ENCODE peak calls at places on chromosomes 1 and 21, in nine cellular contexts. One of them, this sample, is unnamed.

GRCh38 chr1:31335007-31335406 is 37.9 kb downstream of the FABP3 start:
- DNase-seq in caudate nucleus: no peak
- DNase-seq in psoas muscle: no peak
- DNase-seq in activated CD4-positive, alpha-beta T cell treated with anti-CD3 and anti-CD28 coated beads, Interleukin-2, amount 10 ng/mL, durations not matched to agents 7 days and 5 days: peak; percentile 26
- DNase-seq in activated CD8-positive, alpha-beta memory T cell treated with anti-CD3 and anti-CD28 coated beads for 4 hours: no peak
- DNase-seq in ELF-1: peak; percentile 38
- DNase-seq in left ventricle myocardium superior: no peak
- DNase-seq in HT1080: peak; percentile 58
- DNase-seq in retinal pigment epithelial cell: peak; percentile 2
- DNase-seq in this sample: peak; percentile 33

GRCh38 chr1:18322353-18323032 is 158.2 kb upstream of the KLHDC7A start:
- DNase-seq in ELF-1: peak; percentile 68
- DNase-seq in psoas muscle: no peak
- DNase-seq in left ventricle myocardium superior: no peak
- DNase-seq in activated CD4-positive, alpha-beta T cell treated with anti-CD3 and anti-CD28 coated beads, Interleukin-2, amount 10 ng/mL, durations not matched to agents 7 days and 5 days: no peak
- DNase-seq in HT1080: no peak
- DNase-seq in caudate nucleus: no peak
- DNase-seq in activated CD8-positive, alpha-beta memory T cell treated with anti-CD3 and anti-CD28 coated beads for 4 hours: no peak
- DNase-seq in retinal pigment epithelial cell: no peak
- DNase-seq in this sample: no peak

GRCh38 chr1:101302831-101303511 is 66.2 kb downstream of the S1PR1 start:
- DNase-seq in HT1080: peak; percentile 62
- DNase-seq in retinal pigment epithelial cell: no peak
- DNase-seq in caudate nucleus: no peak
- DNase-seq in ELF-1: no peak
- DNase-seq in activated CD8-positive, alpha-beta memory T cell treated with anti-CD3 and anti-CD28 coated beads for 4 hours: no peak
- DNase-seq in activated CD4-positive, alpha-beta T cell treated with anti-CD3 and anti-CD28 coated beads, Interleukin-2, amount 10 ng/mL, durations not matched to agents 7 days and 5 days: no peak
- DNase-seq in psoas muscle: no peak
- DNase-seq in left ventricle myocardium superior: no peak
- DNase-seq in this sample: no peak

GRCh38 chr1:91731815-91732214 is 154.1 kb downstream of the TGFBR3 start:
- DNase-seq in ELF-1: no peak
- DNase-seq in retinal pigment epithelial cell: peak; percentile 52
- DNase-seq in caudate nucleus: no peak
- DNase-seq in activated CD4-positive, alpha-beta T cell treated with anti-CD3 and anti-CD28 coated beads, Interleukin-2, amount 10 ng/mL, durations not matched to agents 7 days and 5 days: peak; percentile 19
- DNase-seq in psoas muscle: no peak
- DNase-seq in HT1080: peak; percentile 71
- DNase-seq in left ventricle myocardium superior: no peak
- DNase-seq in activated CD8-positive, alpha-beta memory T cell treated with anti-CD3 and anti-CD28 coated beads for 4 hours: peak; percentile 43
- DNase-seq in this sample: no peak

GRCh38 chr1:222824641-222825040 is 9.8 kb downstream of the DISP1 start:
- DNase-seq in caudate nucleus: no peak
- DNase-seq in psoas muscle: no peak
- DNase-seq in ELF-1: no peak
- DNase-seq in left ventricle myocardium superior: no peak
- DNase-seq in HT1080: no peak
- DNase-seq in retinal pigment epithelial cell: no peak
- DNase-seq in activated CD4-positive, alpha-beta T cell treated with anti-CD3 and anti-CD28 coated beads, Interleukin-2, amount 10 ng/mL, durations not matched to agents 7 days and 5 days: no peak
- DNase-seq in activated CD8-positive, alpha-beta memory T cell treated with anti-CD3 and anti-CD28 coated beads for 4 hours: no peak
- DNase-seq in this sample: no peak

GRCh38 chr1:117599822-117600221 is 6.0 kb upstream of the TENT5C start:
- DNase-seq in left ventricle myocardium superior: peak; percentile 48
- DNase-seq in ELF-1: no peak
- DNase-seq in HT1080: no peak
- DNase-seq in retinal pigment epithelial cell: no peak
- DNase-seq in caudate nucleus: no peak
- DNase-seq in activated CD8-positive, alpha-beta memory T cell treated with anti-CD3 and anti-CD28 coated beads for 4 hours: no peak
- DNase-seq in psoas muscle: peak; percentile 91
- DNase-seq in activated CD4-positive, alpha-beta T cell treated with anti-CD3 and anti-CD28 coated beads, Interleukin-2, amount 10 ng/mL, durations not matched to agents 7 days and 5 days: no peak
- DNase-seq in this sample: no peak

GRCh38 chr1:87156124-87156523 is 172.6 kb upstream of the LMO4 start:
- DNase-seq in left ventricle myocardium superior: no peak
- DNase-seq in HT1080: no peak
- DNase-seq in caudate nucleus: no peak
- DNase-seq in retinal pigment epithelial cell: no peak
- DNase-seq in activated CD8-positive, alpha-beta memory T cell treated with anti-CD3 and anti-CD28 coated beads for 4 hours: no peak
- DNase-seq in activated CD4-positive, alpha-beta T cell treated with anti-CD3 and anti-CD28 coated beads, Interleukin-2, amount 10 ng/mL, durations not matched to agents 7 days and 5 days: no peak
- DNase-seq in ELF-1: no peak
- DNase-seq in psoas muscle: no peak
- DNase-seq in this sample: no peak

GRCh38 chr21:27476696-27477095 is 509.8 kb upstream of the ADAMTS5 start:
- DNase-seq in retinal pigment epithelial cell: peak; percentile 19
- DNase-seq in HT1080: no peak
- DNase-seq in psoas muscle: no peak
- DNase-seq in caudate nucleus: no peak
- DNase-seq in ELF-1: no peak
- DNase-seq in left ventricle myocardium superior: no peak
- DNase-seq in activated CD8-positive, alpha-beta memory T cell treated with anti-CD3 and anti-CD28 coated beads for 4 hours: no peak
- DNase-seq in activated CD4-positive, alpha-beta T cell treated with anti-CD3 and anti-CD28 coated beads, Interleukin-2, amount 10 ng/mL, durations not matched to agents 7 days and 5 days: no peak
- DNase-seq in this sample: no peak

GRCh38 chr1:91584866-91585265 is 84.2 kb downstream of the CDC7 start:
- DNase-seq in activated CD4-positive, alpha-beta T cell treated with anti-CD3 and anti-CD28 coated beads, Interleukin-2, amount 10 ng/mL, durations not matched to agents 7 days and 5 days: no peak
- DNase-seq in ELF-1: no peak
- DNase-seq in psoas muscle: no peak
- DNase-seq in retinal pigment epithelial cell: no peak
- DNase-seq in caudate nucleus: no peak
- DNase-seq in activated CD8-positive, alpha-beta memory T cell treated with anti-CD3 and anti-CD28 coated beads for 4 hours: no peak
- DNase-seq in left ventricle myocardium superior: peak; percentile 35
- DNase-seq in HT1080: no peak
- DNase-seq in this sample: no peak

GRCh38 chr1:152227310-152227928 is 3.4 kb upstream of the HRNR start:
- DNase-seq in activated CD8-positive, alpha-beta memory T cell treated with anti-CD3 and anti-CD28 coated beads for 4 hours: no peak
- DNase-seq in left ventricle myocardium superior: no peak
- DNase-seq in caudate nucleus: no peak
- DNase-seq in retinal pigment epithelial cell: no peak
- DNase-seq in psoas muscle: no peak
- DNase-seq in HT1080: no peak
- DNase-seq in ELF-1: no peak
- DNase-seq in activated CD4-positive, alpha-beta T cell treated with anti-CD3 and anti-CD28 coated beads, Interleukin-2, amount 10 ng/mL, durations not matched to agents 7 days and 5 days: no peak
- DNase-seq in this sample: no peak

GRCh38 chr1:201759194-201759814 is 69.7 kb upstream of the IPO9 start:
- DNase-seq in activated CD4-positive, alpha-beta T cell treated with anti-CD3 and anti-CD28 coated beads, Interleukin-2, amount 10 ng/mL, durations not matched to agents 7 days and 5 days: no peak
- DNase-seq in psoas muscle: no peak
- DNase-seq in retinal pigment epithelial cell: no peak
- DNase-seq in HT1080: no peak
- DNase-seq in ELF-1: no peak
- DNase-seq in activated CD8-positive, alpha-beta memory T cell treated with anti-CD3 and anti-CD28 coated beads for 4 hours: no peak
- DNase-seq in left ventricle myocardium superior: no peak
- DNase-seq in caudate nucleus: no peak
- DNase-seq in this sample: no peak

GRCh38 chr1:53121319-53122172 is 20.9 kb downstream of the SLC1A7 start:
- DNase-seq in ELF-1: peak; percentile 49
- DNase-seq in activated CD4-positive, alpha-beta T cell treated with anti-CD3 and anti-CD28 coated beads, Interleukin-2, amount 10 ng/mL, durations not matched to agents 7 days and 5 days: no peak
- DNase-seq in psoas muscle: peak; percentile 83
- DNase-seq in retinal pigment epithelial cell: peak; percentile 79
- DNase-seq in HT1080: peak; percentile 29
- DNase-seq in left ventricle myocardium superior: peak; percentile 78
- DNase-seq in caudate nucleus: no peak
- DNase-seq in activated CD8-positive, alpha-beta memory T cell treated with anti-CD3 and anti-CD28 coated beads for 4 hours: no peak
- DNase-seq in this sample: peak; percentile 86

GRCh38 chr1:16614361-16615252 is 1.2 kb upstream of the NBPF1 start:
- DNase-seq in left ventricle myocardium superior: no peak
- DNase-seq in activated CD4-positive, alpha-beta T cell treated with anti-CD3 and anti-CD28 coated beads, Interleukin-2, amount 10 ng/mL, durations not matched to agents 7 days and 5 days: peak; percentile 19
- DNase-seq in retinal pigment epithelial cell: no peak
- DNase-seq in activated CD8-positive, alpha-beta memory T cell treated with anti-CD3 and anti-CD28 coated beads for 4 hours: no peak
- DNase-seq in ELF-1: no peak
- DNase-seq in caudate nucleus: no peak
- DNase-seq in psoas muscle: peak; percentile 54
- DNase-seq in HT1080: no peak
- DNase-seq in this sample: no peak

GRCh38 chr1:160061376-160062100 is 8.4 kb downstream of the KCNJ10 start:
- DNase-seq in psoas muscle: no peak
- DNase-seq in ELF-1: peak; percentile 70
- DNase-seq in retinal pigment epithelial cell: no peak
- DNase-seq in activated CD8-positive, alpha-beta memory T cell treated with anti-CD3 and anti-CD28 coated beads for 4 hours: no peak
- DNase-seq in HT1080: no peak
- DNase-seq in activated CD4-positive, alpha-beta T cell treated with anti-CD3 and anti-CD28 coated beads, Interleukin-2, amount 10 ng/mL, durations not matched to agents 7 days and 5 days: no peak
- DNase-seq in caudate nucleus: peak; percentile 51
- DNase-seq in left ventricle myocardium superior: no peak
- DNase-seq in this sample: no peak

GRCh38 chr1:241253491-241253890 is 103.5 kb downstream of the RGS7 start:
- DNase-seq in ELF-1: no peak
- DNase-seq in left ventricle myocardium superior: no peak
- DNase-seq in psoas muscle: no peak
- DNase-seq in caudate nucleus: no peak
- DNase-seq in HT1080: peak; percentile 60
- DNase-seq in activated CD4-positive, alpha-beta T cell treated with anti-CD3 and anti-CD28 coated beads, Interleukin-2, amount 10 ng/mL, durations not matched to agents 7 days and 5 days: no peak
- DNase-seq in activated CD8-positive, alpha-beta memory T cell treated with anti-CD3 and anti-CD28 coated beads for 4 hours: no peak
- DNase-seq in retinal pigment epithelial cell: no peak
- DNase-seq in this sample: no peak

GRCh38 chr21:37551406-37552355 is 185.1 kb downstream of the DYRK1A start:
- DNase-seq in ELF-1: peak; percentile 63
- DNase-seq in activated CD4-positive, alpha-beta T cell treated with anti-CD3 and anti-CD28 coated beads, Interleukin-2, amount 10 ng/mL, durations not matched to agents 7 days and 5 days: no peak
- DNase-seq in left ventricle myocardium superior: no peak
- DNase-seq in psoas muscle: peak; percentile 92
- DNase-seq in HT1080: no peak
- DNase-seq in activated CD8-positive, alpha-beta memory T cell treated with anti-CD3 and anti-CD28 coated beads for 4 hours: no peak
- DNase-seq in caudate nucleus: no peak
- DNase-seq in retinal pigment epithelial cell: no peak
- DNase-seq in this sample: no peak

GRCh38 chr1:150692720-150693119 is 4.2 kb downstream of the GOLPH3L start:
- DNase-seq in retinal pigment epithelial cell: no peak
- DNase-seq in ELF-1: no peak
- DNase-seq in caudate nucleus: no peak
- DNase-seq in left ventricle myocardium superior: no peak
- DNase-seq in HT1080: peak; percentile 15
- DNase-seq in activated CD4-positive, alpha-beta T cell treated with anti-CD3 and anti-CD28 coated beads, Interleukin-2, amount 10 ng/mL, durations not matched to agents 7 days and 5 days: no peak
- DNase-seq in psoas muscle: no peak
- DNase-seq in activated CD8-positive, alpha-beta memory T cell treated with anti-CD3 and anti-CD28 coated beads for 4 hours: no peak
- DNase-seq in this sample: no peak

GRCh38 chr1:235206533-235207201 is 45.6 kb upstream of the RBM34 start:
- DNase-seq in activated CD8-positive, alpha-beta memory T cell treated with anti-CD3 and anti-CD28 coated beads for 4 hours: no peak
- DNase-seq in psoas muscle: no peak
- DNase-seq in ELF-1: no peak
- DNase-seq in caudate nucleus: no peak
- DNase-seq in left ventricle myocardium superior: no peak
- DNase-seq in activated CD4-positive, alpha-beta T cell treated with anti-CD3 and anti-CD28 coated beads, Interleukin-2, amount 10 ng/mL, durations not matched to agents 7 days and 5 days: peak; percentile 26
- DNase-seq in retinal pigment epithelial cell: no peak
- DNase-seq in HT1080: peak; percentile 32
- DNase-seq in this sample: no peak

GRCh38 chr1:17591814-17592430 is 52.4 kb downstream of the ARHGEF10L start:
- DNase-seq in psoas muscle: no peak
- DNase-seq in activated CD4-positive, alpha-beta T cell treated with anti-CD3 and anti-CD28 coated beads, Interleukin-2, amount 10 ng/mL, durations not matched to agents 7 days and 5 days: no peak
- DNase-seq in activated CD8-positive, alpha-beta memory T cell treated with anti-CD3 and anti-CD28 coated beads for 4 hours: no peak
- DNase-seq in HT1080: no peak
- DNase-seq in left ventricle myocardium superior: no peak
- DNase-seq in ELF-1: no peak
- DNase-seq in caudate nucleus: no peak
- DNase-seq in retinal pigment epithelial cell: no peak
- DNase-seq in this sample: no peak

This sample was measured in NCI-H2107.